ENCODE peak calls at places on chromosomes 7 and 10, in four cellular contexts. One of them, this sample, is unnamed.
A peak's percentile ranks its signal among the peaks of the same experiment; 100 is the strongest.

GRCh38 chr10:60305394-60305892 is 84.2 kb downstream of the ANK3 start:
- DNase-seq in HCT116: no peak
- DNase-seq in sigmoid colon: no peak
- DNase-seq in GM12878: no peak
- DNase-seq in this sample: no peak

GRCh38 chr7:47492720-47493119 is 89.2 kb downstream of the TNS3 start:
- DNase-seq in HCT116: no peak
- DNase-seq in sigmoid colon: no peak
- DNase-seq in GM12878: no peak
- DNase-seq in this sample: no peak

GRCh38 chr7:74575083-74575803 is 82.3 kb upstream of the GTF2I start:
- DNase-seq in HCT116: no peak
- DNase-seq in sigmoid colon: no peak
- DNase-seq in GM12878: no peak
- DNase-seq in this sample: no peak

GRCh38 chr7:50265968-50266694 is 38.4 kb upstream of the IKZF1 start:
- DNase-seq in HCT116: no peak
- DNase-seq in sigmoid colon: no peak
- DNase-seq in GM12878: no peak
- DNase-seq in this sample: no peak

GRCh38 chr7:136009488-136010079 is 32.4 kb upstream of the MTPN start:
- DNase-seq in HCT116: peak; percentile 22
- DNase-seq in sigmoid colon: no peak
- DNase-seq in GM12878: no peak
- DNase-seq in this sample: no peak

GRCh38 chr10:96488161-96488935 is 25.4 kb downstream of the TLL2 start:
- DNase-seq in HCT116: no peak
- DNase-seq in sigmoid colon: no peak
- DNase-seq in GM12878: no peak
- DNase-seq in this sample: no peak

GRCh38 chr7:5234852-5235831 is 45.1 kb downstream of the WIPI2 start:
- DNase-seq in HCT116: no peak
- DNase-seq in sigmoid colon: no peak
- DNase-seq in GM12878: peak; percentile 74
- DNase-seq in this sample: no peak

GRCh38 chr10:104254493-104255243 is at the start of gene GSTO1:
- DNase-seq in HCT116: peak; percentile 51
- DNase-seq in sigmoid colon: peak; percentile 92
- DNase-seq in GM12878: peak; percentile 30
- DNase-seq in this sample: peak; percentile 95

GRCh38 chr10:62733654-62734293 is 70.7 kb upstream of the ADO start:
- DNase-seq in HCT116: no peak
- DNase-seq in sigmoid colon: no peak
- DNase-seq in GM12878: no peak
- DNase-seq in this sample: no peak

GRCh38 chr7:138247568-138248328 is 171.5 kb downstream of the AKR1D1 start:
- DNase-seq in HCT116: no peak
- DNase-seq in sigmoid colon: no peak
- DNase-seq in GM12878: no peak
- DNase-seq in this sample: no peak

GRCh38 chr7:154685564-154685901 is 317.4 kb downstream of the PAXIP1 start:
- DNase-seq in HCT116: no peak
- DNase-seq in sigmoid colon: no peak
- DNase-seq in GM12878: no peak
- DNase-seq in this sample: no peak

GRCh38 chr10:80165173-80165572 is 32.6 kb downstream of the PLAC9 start:
- DNase-seq in HCT116: no peak
- DNase-seq in sigmoid colon: peak; percentile 59
- DNase-seq in GM12878: no peak
- DNase-seq in this sample: no peak

GRCh38 chr10:90418869-90419652 is 438.8 kb downstream of the HTR7 start:
- DNase-seq in HCT116: peak; percentile 8
- DNase-seq in sigmoid colon: no peak
- DNase-seq in GM12878: no peak
- DNase-seq in this sample: no peak

GRCh38 chr10:359762-360161 is 224.5 kb downstream of the ZMYND11 start:
- DNase-seq in HCT116: no peak
- DNase-seq in sigmoid colon: peak; percentile 35
- DNase-seq in GM12878: no peak
- DNase-seq in this sample: no peak

GRCh38 chr10:80535671-80536360 is 1.9 kb upstream of the SH2D4B start:
- DNase-seq in HCT116: peak; percentile 48
- DNase-seq in sigmoid colon: peak; percentile 78
- DNase-seq in GM12878: no peak
- DNase-seq in this sample: no peak

GRCh38 chr10:20949967-20950366 is 52.9 kb upstream of the NEBL start:
- DNase-seq in HCT116: no peak
- DNase-seq in sigmoid colon: no peak
- DNase-seq in GM12878: no peak
- DNase-seq in this sample: peak; percentile 39

GRCh38 chr10:129953541-129954031 is 10.5 kb downstream of the EBF3 start:
- DNase-seq in HCT116: no peak
- DNase-seq in sigmoid colon: peak; percentile 59
- DNase-seq in GM12878: no peak
- DNase-seq in this sample: no peak
- H3K27me3 ChIP-seq in HCT116: no peaks in the 10 kb centered on the region
- H3K27me3 ChIP-seq in sigmoid colon: peaks cover 22% of the 10 kb centered on the region
- H3K27me3 ChIP-seq in GM12878: peaks cover 7% of the 10 kb centered on the region
- H3K27me3 ChIP-seq in this sample: peaks cover 79% of the 10 kb centered on the region

DNA sequence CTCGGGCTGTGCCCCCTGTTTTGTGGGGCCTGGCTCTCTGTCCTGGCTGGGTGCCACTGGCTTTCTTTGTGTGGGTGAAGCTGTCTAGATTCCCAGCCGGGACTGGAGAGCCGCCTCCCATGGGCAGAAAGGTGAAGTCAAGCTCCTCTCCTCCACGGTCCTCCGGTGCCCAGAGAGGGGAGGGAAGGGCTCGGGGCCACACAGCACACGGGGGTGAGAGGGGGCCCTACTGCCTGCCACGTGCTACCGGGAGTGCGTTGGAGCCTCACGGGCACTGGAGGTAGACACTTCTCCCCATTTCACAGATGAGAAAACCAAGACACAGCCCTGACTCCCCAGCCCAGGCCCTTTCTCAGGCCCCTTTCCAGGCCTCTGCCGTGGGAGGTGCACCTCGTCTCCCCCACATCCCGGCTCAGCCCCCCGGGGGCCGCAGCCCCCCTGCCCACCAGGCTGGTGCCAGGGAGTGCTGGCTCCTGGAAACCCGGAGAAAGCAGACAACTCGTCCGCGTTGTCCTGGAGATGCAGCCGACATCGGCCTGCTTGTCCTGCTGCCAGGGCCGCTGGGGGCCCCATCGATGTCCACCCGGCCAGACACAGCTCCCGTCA is 55.8 kb downstream of the UNCX start:
- DNase-seq in HCT116: no peak
- DNase-seq in sigmoid colon: no peak
- DNase-seq in GM12878: no peak
- DNase-seq in this sample: no peak
- H3K27me3 ChIP-seq in HCT116: no peaks in the 10 kb centered on the region
- H3K27me3 ChIP-seq in sigmoid colon: peaks cover 37% of the 10 kb centered on the region
- H3K27me3 ChIP-seq in GM12878: no peaks in the 10 kb centered on the region
- H3K27me3 ChIP-seq in this sample: peaks cover 97% of the 10 kb centered on the region

GRCh38 chr10:29068302-29068701 is 220.6 kb upstream of the LYZL1 start:
- DNase-seq in HCT116: no peak
- DNase-seq in sigmoid colon: no peak
- DNase-seq in GM12878: no peak
- DNase-seq in this sample: no peak

GRCh38 chr10:29068984-29069383 is 219.9 kb upstream of the LYZL1 start:
- DNase-seq in HCT116: no peak
- DNase-seq in sigmoid colon: no peak
- DNase-seq in GM12878: no peak
- DNase-seq in this sample: no peak

GRCh38 chr10:29067628-29068027 is 221.2 kb upstream of the LYZL1 start:
- DNase-seq in HCT116: no peak
- DNase-seq in sigmoid colon: no peak
- DNase-seq in GM12878: no peak
- DNase-seq in this sample: no peak

GRCh38 chr10:29067161-29067560 is 221.7 kb upstream of the LYZL1 start:
- DNase-seq in HCT116: no peak
- DNase-seq in sigmoid colon: no peak
- DNase-seq in GM12878: no peak
- DNase-seq in this sample: no peak

DNA sequence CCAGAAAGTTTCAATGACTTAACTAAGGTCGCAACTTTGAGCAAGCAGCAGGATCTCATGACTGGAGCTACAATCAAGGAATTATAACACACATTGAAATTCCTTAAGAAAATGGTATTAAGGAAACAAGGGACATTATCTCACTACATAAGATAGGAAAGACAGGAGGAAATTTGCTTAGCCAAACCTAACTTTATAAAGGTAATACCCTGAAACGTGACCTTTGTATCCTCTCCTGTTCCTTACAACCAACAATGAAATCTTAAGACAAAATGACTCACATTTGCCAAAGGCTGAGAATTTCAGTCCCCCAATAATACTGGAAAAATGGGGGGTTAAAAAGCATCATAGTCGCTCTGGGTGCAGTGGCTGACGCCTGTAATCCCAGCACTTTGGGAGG is 218.9 kb upstream of the LYZL1 start:
- DNase-seq in HCT116: no peak
- DNase-seq in sigmoid colon: no peak
- DNase-seq in GM12878: no peak
- DNase-seq in this sample: no peak
- H3K27me3 ChIP-seq in HCT116: peaks cover 4% of the 10 kb centered on the region
- H3K27me3 ChIP-seq in sigmoid colon: no peaks in the 10 kb centered on the region
- H3K27me3 ChIP-seq in GM12878: no peaks in the 10 kb centered on the region
- H3K27me3 ChIP-seq in this sample: no peaks in the 10 kb centered on the region

GRCh38 chr10:43585981-43586738 is 11.7 kb upstream of the ZNF239 start:
- DNase-seq in HCT116: no peak
- DNase-seq in sigmoid colon: no peak
- DNase-seq in GM12878: no peak
- DNase-seq in this sample: peak; percentile 37
- H3K27me3 ChIP-seq in HCT116: no peaks in the 10 kb centered on the region
- H3K27me3 ChIP-seq in sigmoid colon: no peaks in the 10 kb centered on the region
- H3K27me3 ChIP-seq in GM12878: no peaks in the 10 kb centered on the region
- H3K27me3 ChIP-seq in this sample: no peaks in the 10 kb centered on the region

GRCh38 chr7:157866525-157866924 is 529.7 kb downstream of the DNAJB6 start:
- DNase-seq in HCT116: no peak
- DNase-seq in sigmoid colon: no peak
- DNase-seq in GM12878: no peak
- DNase-seq in this sample: no peak
- H3K27me3 ChIP-seq in HCT116: no peaks in the 10 kb centered on the region
- H3K27me3 ChIP-seq in sigmoid colon: no peaks in the 10 kb centered on the region
- H3K27me3 ChIP-seq in GM12878: no peaks in the 10 kb centered on the region
- H3K27me3 ChIP-seq in this sample: no peaks in the 10 kb centered on the region

GRCh38 chr7:101803203-101804086 is 14.0 kb upstream of the CUX1 start:
- DNase-seq in HCT116: no peak
- DNase-seq in sigmoid colon: no peak
- DNase-seq in GM12878: no peak
- DNase-seq in this sample: no peak
- H3K27me3 ChIP-seq in HCT116: peaks cover 2% of the 10 kb centered on the region
- H3K27me3 ChIP-seq in sigmoid colon: peaks cover 18% of the 10 kb centered on the region
- H3K27me3 ChIP-seq in GM12878: peaks cover 4% of the 10 kb centered on the region
- H3K27me3 ChIP-seq in this sample: no peaks in the 10 kb centered on the region

GRCh38 chr7:101058355-101058754 is 26.9 kb upstream of the TRIM56 start:
- DNase-seq in HCT116: peak; percentile 8
- DNase-seq in sigmoid colon: no peak
- DNase-seq in GM12878: no peak
- DNase-seq in this sample: no peak

GRCh38 chr7:101060992-101061391 is 24.3 kb upstream of the TRIM56 start:
- DNase-seq in HCT116: no peak
- DNase-seq in sigmoid colon: no peak
- DNase-seq in GM12878: no peak
- DNase-seq in this sample: no peak

DNA sequence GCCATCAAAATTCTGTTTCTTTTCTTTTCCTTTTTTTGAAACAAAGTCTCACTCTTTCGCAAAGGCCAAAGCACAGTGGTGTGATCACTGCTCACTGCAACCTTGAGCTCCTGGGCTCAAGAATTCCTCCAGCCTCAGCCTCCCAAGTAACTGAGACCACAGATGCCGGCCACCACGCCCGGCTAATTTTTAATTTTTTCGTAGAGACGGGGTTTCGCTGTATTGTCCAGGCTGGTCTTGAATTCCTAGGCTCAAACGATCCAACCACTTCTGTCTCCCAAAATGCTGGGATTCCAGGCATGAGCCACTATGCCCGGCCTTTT is 25.7 kb upstream of the TRIM56 start:
- DNase-seq in HCT116: no peak
- DNase-seq in sigmoid colon: no peak
- DNase-seq in GM12878: no peak
- DNase-seq in this sample: no peak
- H3K27me3 ChIP-seq in HCT116: peaks cover 30% of the 10 kb centered on the region
- H3K27me3 ChIP-seq in sigmoid colon: peaks cover 19% of the 10 kb centered on the region
- H3K27me3 ChIP-seq in GM12878: no peaks in the 10 kb centered on the region
- H3K27me3 ChIP-seq in this sample: no peaks in the 10 kb centered on the region

DNA sequence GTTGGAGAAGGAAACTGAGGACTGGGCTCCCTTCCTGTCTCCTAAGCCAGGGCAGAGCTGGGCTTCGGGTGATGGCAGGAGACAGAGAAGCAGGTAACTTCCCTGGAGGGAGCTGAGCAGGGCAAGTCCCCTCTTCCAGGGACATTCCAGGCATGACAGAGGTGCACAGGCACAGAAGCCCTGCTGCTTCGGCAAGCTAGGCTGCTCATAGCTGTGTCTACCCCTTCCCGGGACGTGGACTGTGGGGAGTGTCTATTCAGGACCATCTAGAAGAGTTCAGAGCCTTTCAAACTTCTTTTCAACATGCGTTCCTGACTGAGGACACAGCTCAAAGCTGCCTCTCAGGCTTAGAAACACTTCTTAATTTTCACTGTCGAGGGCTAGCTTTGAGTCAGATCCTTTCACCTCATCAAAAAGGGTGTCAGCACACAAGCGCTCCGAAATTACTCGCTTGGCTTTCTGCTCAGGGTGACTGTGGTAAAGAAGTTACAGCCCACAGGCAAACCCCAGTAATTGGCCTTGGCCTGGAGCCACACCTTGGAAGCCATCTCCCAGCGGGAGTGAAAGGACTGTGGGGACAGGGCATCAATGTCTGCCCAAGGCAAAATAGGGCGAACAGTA is 63.7 kb upstream of the STEAP1B start:
- DNase-seq in HCT116: no peak
- DNase-seq in sigmoid colon: no peak
- DNase-seq in GM12878: no peak
- DNase-seq in this sample: peak; percentile 77
- H3K27me3 ChIP-seq in HCT116: no peaks in the 10 kb centered on the region
- H3K27me3 ChIP-seq in sigmoid colon: no peaks in the 10 kb centered on the region
- H3K27me3 ChIP-seq in GM12878: no peaks in the 10 kb centered on the region
- H3K27me3 ChIP-seq in this sample: no peaks in the 10 kb centered on the region

DNA sequence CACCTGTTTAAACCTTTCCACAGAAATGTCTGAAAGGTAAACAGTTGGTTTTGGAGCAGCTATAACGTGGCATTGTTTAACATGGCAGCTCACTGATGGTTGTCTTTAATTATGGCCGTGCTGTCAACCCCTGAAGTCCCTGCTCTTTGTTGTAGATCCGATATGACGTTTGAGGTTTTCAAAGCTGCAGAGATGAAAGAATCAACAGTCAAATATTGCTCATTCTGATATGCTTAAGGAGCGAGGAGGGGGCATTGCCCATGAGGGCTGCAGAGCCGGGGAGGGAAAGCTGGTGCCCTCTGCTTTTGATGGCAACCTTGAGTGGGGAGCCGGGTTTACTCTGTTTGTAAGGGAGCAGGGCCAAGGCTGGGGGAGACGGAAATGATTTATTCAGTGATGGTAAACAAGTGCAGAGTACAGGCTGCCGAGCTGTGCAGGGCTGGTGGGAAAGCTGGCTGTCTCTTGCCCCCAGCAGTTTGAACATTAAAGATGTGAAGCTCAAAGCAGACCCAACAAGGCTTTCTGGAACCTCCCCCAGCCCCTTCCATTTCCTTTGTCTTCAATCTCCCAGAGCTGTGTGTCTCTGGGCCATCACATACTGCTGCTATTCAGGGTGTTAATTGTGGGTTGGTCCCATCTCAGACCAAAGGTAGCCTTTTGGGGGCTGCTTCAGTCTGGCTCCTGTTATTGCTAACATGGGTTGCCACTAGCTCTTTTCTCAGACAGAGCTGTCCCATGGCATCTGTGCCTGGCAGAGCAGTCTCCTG is 345.5 kb downstream of the LRMDA start:
- DNase-seq in HCT116: no peak
- DNase-seq in sigmoid colon: no peak
- DNase-seq in GM12878: no peak
- DNase-seq in this sample: no peak
- H3K27me3 ChIP-seq in HCT116: peaks cover 37% of the 10 kb centered on the region
- H3K27me3 ChIP-seq in sigmoid colon: no peaks in the 10 kb centered on the region
- H3K27me3 ChIP-seq in GM12878: no peaks in the 10 kb centered on the region
- H3K27me3 ChIP-seq in this sample: no peaks in the 10 kb centered on the region

This sample was measured in esophagus muscularis mucosa.